ENCODE peak calls at places on chromosomes 7 and 10, in five cellular contexts. C is HepG2, E is H1, T is K562, I is HCT116. Z is an unnamed sample.

GRCh38 chr7:55565693-55566092 is 6.6 kb downstream of the VOPP1 start:
- DNase-seq in C (peak; percentile 66), E (no peak), T (no peak), I (peak; percentile 48), Z (no peak)

GRCh38 chr10:30751678-30752331 is 122.3 kb upstream of the LYZL2 start:
- DNase-seq in C (no peak), E (peak; percentile 82), T (peak; percentile 15), I (peak; percentile 10), Z (peak; percentile 32)

GRCh38 chr7:133070562-133070961 is 11.3 kb downstream of the CHCHD3 start:
- DNase-seq in C (no peak), E (no peak), T (no peak), I (no peak), Z (no peak)

GRCh38 chr10:110805292-110805691 is 66.4 kb upstream of the PDCD4 start:
- DNase-seq in C (no peak), E (no peak), T (no peak), I (no peak), Z (no peak)

GRCh38 chr10:43689618-43689954 is 40.9 kb upstream of the ZNF32 start:
- DNase-seq in C (no peak), E (no peak), T (peak; percentile 52), I (no peak), Z (no peak)

GRCh38 chr10:4820804-4821401 is 5.1 kb upstream of the AKR1E2 start:
- DNase-seq in C (no peak), E (no peak), T (no peak), I (no peak), Z (no peak)

GRCh38 chr10:52864459-52865106 is 92.0 kb upstream of the MBL2 start:
- DNase-seq in C (peak; percentile 64), E (no peak), T (no peak), I (no peak), Z (no peak)

GRCh38 chr7:99293167-99293566 is 20.5 kb downstream of the MYH16 start:
- DNase-seq in C (no peak), E (no peak), T (no peak), I (no peak), Z (no peak)

GRCh38 chr7:23093111-23093510 is 12.5 kb upstream of the KLHL7 start:
- DNase-seq in C (no peak), E (no peak), T (no peak), I (no peak), Z (no peak)

GRCh38 chr7:98394377-98394836 is 6.5 kb downstream of the BAIAP2L1 start:
- DNase-seq in C (no peak), E (no peak), T (no peak), I (peak; percentile 34), Z (no peak)

GRCh38 chr10:86299562-86299961 is 67.0 kb downstream of the GRID1 start:
- DNase-seq in C (no peak), E (no peak), T (no peak), I (no peak), Z (no peak)

GRCh38 chr7:29485376-29486190 is 78.1 kb upstream of the PRR15 start:
- DNase-seq in C (peak; percentile 77), E (no peak), T (no peak), I (no peak), Z (no peak)

GRCh38 chr7:84589012-84589411 is 394.4 kb upstream of the SEMA3A start:
- DNase-seq in C (no peak), E (no peak), T (no peak), I (no peak), Z (no peak)

GRCh38 chr10:17060289-17060688 is 69.3 kb downstream of the CUBN start:
- DNase-seq in C (no peak), E (no peak), T (no peak), I (no peak), Z (no peak)

GRCh38 chr7:74023037-74023436 is 4.9 kb upstream of the ELN start:
- DNase-seq in C (peak; percentile 15), E (no peak), T (peak; percentile 50), I (no peak), Z (no peak)

GRCh38 chr10:96902762-96903358 is 70.8 kb downstream of the LCOR start:
- DNase-seq in C (peak; percentile 25), E (no peak), T (no peak), I (no peak), Z (no peak)

GRCh38 chr10:47030191-47030698 is 119.0 kb downstream of the PTPN20 start:
- DNase-seq in C (no peak), E (peak; percentile 24), T (no peak), I (no peak), Z (no peak)

GRCh38 chr10:97076781-97077180 is 109.0 kb downstream of the SLIT1 start:
- DNase-seq in C (no peak), E (no peak), T (no peak), I (no peak), Z (no peak)

GRCh38 chr7:131501422-131501821 is 55.0 kb downstream of the PODXL start:
- DNase-seq in C (no peak), E (no peak), T (no peak), I (no peak), Z (no peak)

GRCh38 chr7:125930848-125931247 is 1001.2 kb upstream of the POT1 start:
- DNase-seq in C (no peak), E (no peak), T (no peak), I (no peak), Z (no peak)

GRCh38 chr7:37083311-37084096 is 359.2 kb upstream of the AOAH start:
- DNase-seq in C (no peak), E (no peak), T (no peak), I (no peak), Z (no peak)

GRCh38 chr7:73983437-73984164 is 44.4 kb upstream of the ELN start:
- DNase-seq in C (no peak), E (no peak), T (peak; percentile 37), I (no peak), Z (no peak)

GRCh38 chr7:74307738-74308505 is 18.7 kb downstream of the CLIP2 start:
- DNase-seq in C (no peak), E (no peak), T (no peak), I (no peak), Z (no peak)

GRCh38 chr10:97612386-97612785 is 20.9 kb downstream of the MORN4 start:
- DNase-seq in C (peak; percentile 45), E (no peak), T (peak; percentile 49), I (peak; percentile 42), Z (no peak)

GRCh38 chr10:95477175-95477520 is 84.0 kb downstream of the SORBS1 start:
- DNase-seq in C (no peak), E (no peak), T (no peak), I (no peak), Z (no peak)

GRCh38 chr7:138657854-138658386 is 43.2 kb downstream of the SVOPL start:
- DNase-seq in C (no peak), E (no peak), T (no peak), I (no peak), Z (no peak)

GRCh38 chr10:121595806-121596667 is 2.2 kb downstream of the FGFR2 start:
- DNase-seq in C (no peak), E (peak; percentile 73), T (no peak), I (no peak), Z (no peak)

GRCh38 chr10:10599994-10600393 is 417.7 kb upstream of the CELF2 start:
- DNase-seq in C (no peak), E (no peak), T (no peak), I (no peak), Z (no peak)

GRCh38 chr10:10596256-10596655 is 421.4 kb upstream of the CELF2 start:
- DNase-seq in C (no peak), E (no peak), T (no peak), I (no peak), Z (no peak)

GRCh38 chr10:10598297-10598696 is 419.4 kb upstream of the CELF2 start:
- DNase-seq in C (no peak), E (no peak), T (no peak), I (no peak), Z (no peak)
- TF ChIP-seq ATF3 in C (no peak), E (no peak), T (no peak), I (no peak), Z (no peak)

DNA sequence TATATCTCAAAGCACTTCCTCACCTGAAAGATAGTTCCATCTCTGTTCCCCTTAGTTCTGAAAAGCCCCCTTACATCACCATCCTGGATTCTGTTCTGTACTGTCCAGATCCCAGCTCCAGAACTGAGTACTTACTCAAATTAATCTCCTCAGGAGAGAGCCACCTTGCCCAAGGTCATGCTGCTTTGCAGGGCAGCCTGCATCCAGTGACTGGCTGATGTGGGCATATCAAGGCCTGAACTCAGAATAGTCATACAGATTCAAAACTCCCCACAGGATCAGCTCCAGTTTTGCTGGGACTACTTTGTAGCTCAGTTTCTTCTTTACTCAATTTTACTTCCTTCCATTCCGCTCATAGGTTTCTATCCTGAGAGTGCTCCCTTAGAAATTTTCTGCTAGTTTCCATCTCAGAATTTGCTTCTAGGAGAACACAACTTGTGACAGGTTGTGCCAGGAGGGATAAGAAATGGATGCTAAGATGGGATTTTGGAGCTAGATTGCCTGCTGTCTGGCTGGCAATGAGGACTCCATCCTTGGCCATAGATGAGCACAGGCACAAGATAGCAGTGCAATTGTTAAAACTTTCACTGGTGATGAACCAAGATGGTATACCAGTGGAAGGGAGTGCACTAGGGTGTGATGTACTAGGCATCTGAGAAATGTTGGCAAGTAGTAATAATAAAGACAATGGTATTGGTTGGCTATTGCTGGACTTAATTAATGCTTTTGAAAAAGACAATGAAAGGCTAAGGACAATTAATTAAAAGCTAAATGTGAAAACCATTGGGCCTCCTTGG is 17.3 kb downstream of the SRGN start:
- DNase-seq in C (no peak), E (no peak), T (no peak), I (no peak), Z (no peak)
- H3K27ac ChIP-seq in C (no peak overlapping the region), E (no peak overlapping the region), T (no peak overlapping the region), I (no peak overlapping the region), Z (no peak overlapping the region)

DNA sequence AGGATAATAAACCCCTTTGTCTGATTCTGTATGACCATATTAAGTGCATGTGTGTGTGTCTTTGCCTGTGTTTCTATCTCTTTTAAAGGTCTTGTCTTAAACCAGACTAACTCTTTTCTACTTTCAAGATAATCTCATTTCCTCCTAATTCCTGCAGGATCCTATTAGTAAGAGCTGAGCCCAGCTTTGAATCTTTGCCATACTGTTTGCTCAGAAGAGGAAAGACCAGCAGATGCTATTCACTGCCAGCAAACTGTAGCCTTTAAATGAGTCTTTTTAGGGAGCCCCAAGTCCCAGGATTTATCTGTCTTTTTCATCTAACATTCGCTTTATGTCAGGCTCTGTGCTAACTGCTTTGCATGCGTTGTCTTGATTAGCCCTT is 2.9 kb downstream of the GPR158 start:
- DNase-seq in C (no peak), E (no peak), T (no peak), I (no peak), Z (no peak)
- TF ChIP-seq ATF3 in C (no peak), E (no peak), T (no peak), I (no peak), Z (no peak)

GRCh38 chr7:90337106-90337505 is 9.4 kb upstream of the GTPBP10 start:
- DNase-seq in C (no peak), E (no peak), T (no peak), I (no peak), Z (no peak)

DNA sequence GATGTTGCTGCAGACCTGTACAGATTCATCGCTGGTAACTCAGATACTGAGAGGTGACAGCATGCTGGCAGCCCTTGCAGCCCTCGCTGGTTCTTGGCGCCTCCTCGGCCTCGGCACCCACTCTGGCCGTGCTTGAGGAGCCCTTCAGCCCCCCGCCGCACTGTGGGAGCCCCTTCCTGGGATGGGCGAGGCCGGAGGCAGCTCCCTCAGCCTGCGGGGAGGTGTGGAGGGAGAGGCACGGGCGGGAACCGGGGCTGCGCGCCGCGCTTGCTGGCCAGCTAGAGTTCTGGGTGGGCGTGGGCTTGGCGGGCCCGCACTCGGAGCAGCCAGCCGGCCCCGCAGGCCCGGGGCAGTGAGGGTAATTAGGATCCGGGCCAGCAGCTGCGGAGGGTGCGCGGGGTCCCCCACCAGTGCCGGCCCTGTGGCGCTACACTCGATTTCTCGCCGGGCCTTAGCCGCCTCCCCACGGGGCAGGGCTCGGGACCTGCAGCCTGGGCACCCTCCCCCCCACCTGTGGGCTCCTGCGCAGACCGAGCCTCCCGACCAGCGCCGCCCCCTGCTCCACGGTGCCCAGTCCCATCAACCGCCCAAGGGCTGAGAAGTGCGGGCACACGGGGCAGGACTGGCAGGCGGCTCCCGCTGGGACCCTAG is 12.2 kb upstream of the GTPBP10 start:
- DNase-seq in C (no peak), E (no peak), T (no peak), I (no peak), Z (no peak)
- H3K27ac ChIP-seq in C (no peak overlapping the region), E (no peak overlapping the region), T (no peak overlapping the region), I (no peak overlapping the region), Z (no peak overlapping the region)